ENCODE peak calls at places on chromosomes 5 and 9, in nine cellular contexts. H is lung; E is kidney; D is CD8-positive, alpha-beta T cell; F is cardiac muscle cell; T is left ventricle myocardium inferior; Z is tibial artery; K is endodermal cell; W is colonic mucosa. O is an unnamed sample.
A peak's percentile ranks its signal among the peaks of the same experiment; 100 is the strongest.

GRCh38 chr5:54868511-54869483 is 116.6 kb downstream of the ESM1 start:
- DNase-seq in H (no peak), E (no peak), D (no peak), F (no peak), T (no peak), Z (no peak), K (no peak), W (no peak), O (no peak)

GRCh38 chr5:179805529-179806249 is 977 bp downstream of the MGAT4B start:
- DNase-seq in H (no peak), E (peak; percentile 89), D (no peak), F (peak; percentile 61), T (no peak), Z (peak; percentile 75), K (peak; percentile 77), W (peak; percentile 31), O (peak; percentile 50)

GRCh38 chr5:15757103-15757502 is 257.1 kb downstream of the FBXL7 start:
- DNase-seq in H (no peak), E (no peak), D (no peak), F (no peak), T (no peak), Z (no peak), K (no peak), W (no peak), O (no peak)

GRCh38 chr5:154767537-154767936 is 12.4 kb downstream of the LARP1 start:
- DNase-seq in H (no peak), E (no peak), D (no peak), F (no peak), T (no peak), Z (no peak), K (no peak), W (no peak), O (peak; percentile 34)

GRCh38 chr9:38144421-38144820 is 75.4 kb upstream of the SHB start:
- DNase-seq in H (no peak), E (no peak), D (no peak), F (no peak), T (no peak), Z (no peak), K (peak; percentile 24), W (no peak), O (no peak)

GRCh38 chr5:54362992-54363630 is 52.7 kb upstream of the ARL15 start:
- DNase-seq in H (no peak), E (no peak), D (no peak), F (no peak), T (no peak), Z (no peak), K (no peak), W (no peak), O (no peak)

GRCh38 chr5:39072915-39073758 is 1.1 kb downstream of the RICTOR start:
- DNase-seq in H (peak; percentile 36), E (no peak), D (peak; percentile 53), F (peak; percentile 50), T (peak; percentile 33), Z (peak; percentile 68), K (peak; percentile 84), W (peak; percentile 74), O (peak; percentile 35)

GRCh38 chr9:91423785-91424402 is at the start of gene NFIL3:
- DNase-seq in H (peak; percentile 80), E (peak; percentile 96), D (peak; percentile 61), F (peak; percentile 93), T (peak; percentile 84), Z (peak; percentile 93), K (peak; percentile 88), W (peak; percentile 76), O (peak; percentile 88)

GRCh38 chr5:67012241-67012640 is 184.4 kb downstream of the CD180 start:
- DNase-seq in H (no peak), E (no peak), D (no peak), F (no peak), T (no peak), Z (no peak), K (no peak), W (no peak), O (no peak)

GRCh38 chr9:7858166-7858565 is 58.6 kb upstream of the DMAC1 start:
- DNase-seq in H (no peak), E (no peak), D (no peak), F (no peak), T (no peak), Z (no peak), K (no peak), W (no peak), O (no peak)

GRCh38 chr9:99595796-99596195 is 225.9 kb upstream of the NR4A3 start:
- DNase-seq in H (no peak), E (no peak), D (no peak), F (no peak), T (no peak), Z (no peak), K (no peak), W (no peak), O (no peak)

GRCh38 chr5:167961731-167962130 is 329.7 kb upstream of the WWC1 start:
- DNase-seq in H (no peak), E (no peak), D (no peak), F (no peak), T (no peak), Z (no peak), K (no peak), W (no peak), O (no peak)

GRCh38 chr5:1745806-1746370 is 53.7 kb downstream of the MRPL36 start:
- DNase-seq in H (no peak), E (peak; percentile 43), D (no peak), F (no peak), T (no peak), Z (peak; percentile 63), K (no peak), W (no peak), O (peak; percentile 1)

GRCh38 chr5:157479166-157479565 is 19.2 kb downstream of the NIPAL4 start:
- DNase-seq in H (no peak), E (no peak), D (no peak), F (no peak), T (no peak), Z (no peak), K (no peak), W (no peak), O (no peak)

GRCh38 chr5:78522476-78523105 is 126.0 kb downstream of the LHFPL2 start:
- DNase-seq in H (no peak), E (no peak), D (no peak), F (no peak), T (no peak), Z (no peak), K (no peak), W (no peak), O (no peak)

GRCh38 chr5:168023190-168023589 is 268.3 kb upstream of the WWC1 start:
- DNase-seq in H (no peak), E (no peak), D (no peak), F (no peak), T (peak; percentile 73), Z (no peak), K (no peak), W (no peak), O (no peak)

GRCh38 chr5:170405822-170406221 is 16.7 kb upstream of the KCNMB1 start:
- DNase-seq in H (no peak), E (no peak), D (no peak), F (no peak), T (no peak), Z (no peak), K (no peak), W (no peak), O (no peak)

GRCh38 chr9:135067091-135067710 is 20.3 kb upstream of the OLFM1 start:
- DNase-seq in H (no peak), E (peak; percentile 46), D (no peak), F (no peak), T (no peak), Z (peak; percentile 27), K (peak; percentile 31), W (no peak), O (peak; percentile 5)

GRCh38 chr9:5425006-5425628 is 12.6 kb downstream of the PLGRKT start:
- DNase-seq in H (no peak), E (no peak), D (no peak), F (no peak), T (no peak), Z (no peak), K (no peak), W (no peak), O (no peak)

GRCh38 chr9:131698715-131699053 is 41.2 kb downstream of the RAPGEF1 start:
- DNase-seq in H (no peak), E (no peak), D (no peak), F (no peak), T (no peak), Z (no peak), K (peak; percentile 70), W (no peak), O (no peak)
- H3K27ac ChIP-seq in H (peak overlapping the region; percentile 60), E (peak overlapping the region; percentile 68), D (no peak overlapping the region), F (peak overlapping the region; percentile 22), T (peak overlapping the region; percentile 83), Z (peak overlapping the region; percentile 37), K (no peak overlapping the region), W (no peak overlapping the region), O (no peak overlapping the region)

GRCh38 chr5:72154076-72154756 is 46.9 kb downstream of the MAP1B start:
- DNase-seq in H (no peak), E (no peak), D (no peak), F (no peak), T (peak; percentile 41), Z (no peak), K (no peak), W (no peak), O (peak; percentile 28)

GRCh38 chr5:72153551-72153950 is 46.3 kb downstream of the MAP1B start:
- DNase-seq in H (no peak), E (no peak), D (no peak), F (no peak), T (no peak), Z (no peak), K (no peak), W (no peak), O (no peak)

GRCh38 chr5:72160299-72160698 is 53.0 kb downstream of the MAP1B start:
- DNase-seq in H (no peak), E (no peak), D (no peak), F (no peak), T (no peak), Z (no peak), K (no peak), W (no peak), O (no peak)

GRCh38 chr5:72159501-72159911 is 52.2 kb downstream of the MAP1B start:
- DNase-seq in H (no peak), E (no peak), D (no peak), F (no peak), T (no peak), Z (no peak), K (no peak), W (no peak), O (no peak)

GRCh38 chr5:72156921-72157320 is 49.6 kb downstream of the MAP1B start:
- DNase-seq in H (no peak), E (no peak), D (no peak), F (no peak), T (no peak), Z (no peak), K (no peak), W (no peak), O (no peak)
- H3K4me1 ChIP-seq in H (no peaks in the 10 kb centered on the region), E (no peaks in the 10 kb centered on the region), D (no peaks in the 10 kb centered on the region), F (peaks cover under 1% of the 10 kb centered on the region), T (peaks cover 73% of the 10 kb centered on the region), Z (peaks cover 49% of the 10 kb centered on the region), K (peaks cover 5% of the 10 kb centered on the region), W (no peaks in the 10 kb centered on the region), O (peaks cover 6% of the 10 kb centered on the region)

GRCh38 chr5:123120197-123120596 is 31.2 kb downstream of the PRDM6 start:
- DNase-seq in H (no peak), E (no peak), D (no peak), F (no peak), T (no peak), Z (no peak), K (no peak), W (no peak), O (no peak)
- TF ChIP-seq CTCF in H (no peak), E (peak; percentile 5), D (no peak), F (peak; percentile 19), T (peak; percentile 19), Z (no peak), K (peak; percentile 70), W (no peak), O (no peak)

GRCh38 chr9:70064496-70064895 is 20.8 kb downstream of the MAMDC2 start:
- DNase-seq in H (no peak), E (no peak), D (no peak), F (no peak), T (no peak), Z (no peak), K (no peak), W (no peak), O (no peak)
- H3K27ac ChIP-seq in H (no peak overlapping the region), E (no peak overlapping the region), D (no peak overlapping the region), F (no peak overlapping the region), T (peak overlapping the region; percentile 16), Z (peak overlapping the region; percentile 36), K (no peak overlapping the region), W (no peak overlapping the region), O (no peak overlapping the region)

O was measured in body of pancreas.